ENCODE peak calls at places on chromosomes 7 and 10, in seven cellular contexts. U, A, Q, M, P, L and S are unnamed samples.

GRCh38 chr10:74877899-74878298 is 51.5 kb downstream of the KAT6B start:
- DNase-seq in P (no peak), M (no peak), L (no peak), Q (no peak), A (no peak), U (no peak), S (no peak)

GRCh38 chr10:25604591-25604990 is 329.4 kb upstream of the MYO3A start:
- DNase-seq in Q (no peak), P (no peak), M (no peak), L (no peak), U (no peak), A (no peak), S (no peak)

GRCh38 chr7:46603780-46604725 is 683.0 kb upstream of the IGFBP3 start:
- DNase-seq in A (no peak), M (no peak), U (no peak), L (peak; percentile 10), P (no peak), Q (no peak), S (no peak)

GRCh38 chr7:131897016-131897789 is 340.8 kb upstream of the PODXL start:
- DNase-seq in Q (no peak), U (no peak), P (no peak), A (no peak), L (peak; percentile 16), M (no peak), S (no peak)

GRCh38 chr10:48804740-48805182 is 120.1 kb downstream of the WDFY4 start:
- DNase-seq in Q (no peak), A (no peak), L (peak; percentile 38), U (peak; percentile 56), P (no peak), M (peak; percentile 67), S (no peak)

GRCh38 chr10:102894491-102895213 is 23.4 kb upstream of the CNNM2 start:
- DNase-seq in Q (no peak), L (no peak), A (no peak), U (no peak), P (no peak), M (no peak), S (no peak)

GRCh38 chr7:137454169-137455166 is 110.9 kb upstream of the PTN start:
- DNase-seq in P (peak; percentile 32), A (no peak), Q (no peak), L (peak; percentile 57), U (peak; percentile 24), M (no peak), S (no peak)

GRCh38 chr7:93147358-93147757 is 827 bp downstream of the SAMD9L start:
- DNase-seq in L (no peak), Q (no peak), M (peak; percentile 51), P (peak; percentile 25), A (peak; percentile 7), U (no peak), S (peak; percentile 17)

GRCh38 chr10:35058134-35058533 is 32.0 kb downstream of the CUL2 start:
- DNase-seq in A (no peak), L (no peak), U (peak; percentile 3), P (no peak), Q (no peak), M (peak; percentile 20), S (no peak)

GRCh38 chr10:125039354-125039769 is 97.4 kb downstream of the ZRANB1 start:
- DNase-seq in Q (no peak), L (no peak), U (no peak), A (no peak), M (no peak), P (no peak), S (no peak)

GRCh38 chr7:27172823-27173411 is 1.2 kb downstream of the HOXA10 start:
- DNase-seq in L (peak; percentile 66), A (no peak), U (no peak), Q (peak; percentile 61), M (no peak), P (no peak), S (no peak)

GRCh38 chr10:12787297-12787696 is 214.2 kb downstream of the CCDC3 start:
- DNase-seq in P (no peak), Q (no peak), A (no peak), U (no peak), M (no peak), L (no peak), S (no peak)

GRCh38 chr10:101003639-101004206 is 4.1 kb downstream of the LZTS2 start:
- DNase-seq in L (no peak), P (no peak), U (no peak), A (no peak), M (no peak), Q (no peak), S (no peak)

GRCh38 chr10:62045765-62046521 is 144.4 kb downstream of the ARID5B start:
- DNase-seq in A (no peak), U (peak; percentile 83), M (no peak), P (no peak), Q (no peak), L (no peak), S (no peak)

GRCh38 chr7:44982970-44983369 is 4.2 kb upstream of the MYO1G start:
- DNase-seq in A (no peak), L (no peak), U (no peak), P (no peak), M (no peak), Q (no peak), S (no peak)

GRCh38 chr10:87053121-87053520 is 33.0 kb downstream of the FAM25A start:
- DNase-seq in U (no peak), M (no peak), A (no peak), L (peak; percentile 59), Q (no peak), P (no peak), S (no peak)

GRCh38 chr10:52215745-52216361 is 98.2 kb upstream of the DKK1 start:
- DNase-seq in L (peak; percentile 32), M (peak; percentile 32), Q (no peak), A (no peak), P (peak; percentile 41), U (peak; percentile 65), S (no peak)
- TF ChIP-seq TAF1 in L (no peak), M (no peak), Q (no peak), A (no peak), P (no peak), U (no peak), S (no peak)

GRCh38 chr7:96136600-96137239 is 185.2 kb downstream of the SLC25A13 start:
- DNase-seq in U (no peak), A (no peak), P (no peak), Q (no peak), M (no peak), L (no peak), S (no peak)
- TF ChIP-seq TAF1 in U (no peak), A (no peak), P (no peak), Q (no peak), M (no peak), L (no peak), S (no peak)

GRCh38 chr10:98295907-98296306 is 27.9 kb upstream of the LOXL4 start:
- DNase-seq in A (no peak), Q (no peak), M (no peak), U (no peak), P (no peak), L (peak; percentile 35), S (no peak)

GRCh38 chr10:98292976-98293375 is 25.0 kb upstream of the LOXL4 start:
- DNase-seq in L (no peak), A (no peak), M (no peak), P (no peak), Q (no peak), U (no peak), S (no peak)

GRCh38 chr10:98294270-98294627 is 26.3 kb upstream of the LOXL4 start:
- DNase-seq in M (no peak), A (no peak), Q (no peak), P (no peak), L (no peak), U (no peak), S (no peak)

GRCh38 chr10:98295401-98295811 is 27.4 kb upstream of the LOXL4 start:
- DNase-seq in P (no peak), L (no peak), Q (no peak), U (no peak), M (peak; percentile 2), A (no peak), S (no peak)

DNA sequence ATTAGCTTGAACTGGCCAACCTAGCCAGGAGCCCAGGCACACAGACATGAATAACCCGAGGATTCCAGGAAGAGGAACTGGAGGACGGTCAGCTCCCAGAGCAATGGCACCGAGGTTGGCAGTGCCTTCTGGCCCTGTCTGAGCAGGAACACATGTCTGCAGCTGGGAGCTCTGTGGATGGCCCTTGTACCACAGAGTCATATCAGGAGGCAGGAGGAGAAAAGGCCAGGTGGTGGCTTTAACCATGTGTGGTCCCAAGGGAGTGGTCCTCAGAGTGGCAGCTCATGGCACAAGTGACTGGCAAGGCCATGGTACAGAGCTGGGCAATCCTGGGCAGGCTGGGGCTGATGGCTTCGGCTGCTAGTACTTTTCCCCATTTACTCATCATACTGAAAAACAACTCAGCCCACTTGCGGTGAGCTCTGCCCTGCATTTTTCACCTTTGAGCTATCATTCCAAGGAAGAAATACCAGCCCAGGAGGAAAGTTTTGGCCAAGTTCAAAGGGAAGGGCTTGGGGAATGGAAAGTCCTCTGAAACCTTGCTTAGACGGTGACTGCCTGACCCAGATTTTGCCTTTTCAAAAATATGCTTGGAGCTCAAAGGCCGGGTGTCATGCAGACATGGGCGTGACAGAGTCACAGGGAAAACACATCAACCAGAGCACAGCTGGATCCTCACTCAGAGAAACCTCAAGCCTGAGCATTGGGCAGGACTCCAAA is 25.7 kb upstream of the LOXL4 start:
- DNase-seq in A (no peak), U (no peak), P (no peak), L (no peak), Q (no peak), M (no peak), S (no peak)
- TF ChIP-seq TAF1 in A (no peak), U (no peak), P (no peak), L (no peak), Q (no peak), M (no peak), S (no peak)

GRCh38 chr10:131140606-131141005 is 170.9 kb downstream of the TCERG1L start:
- DNase-seq in L (no peak), Q (no peak), P (no peak), U (no peak), A (no peak), M (no peak), S (no peak)
- TF ChIP-seq TAF1 in L (no peak), Q (no peak), P (no peak), U (no peak), A (no peak), M (no peak), S (no peak)

GRCh38 chr7:76155938-76156337 is 45.8 kb upstream of the SRRM3 start:
- DNase-seq in P (no peak), L (no peak), Q (no peak), A (no peak), U (peak; percentile 49), M (no peak), S (no peak)
- TF ChIP-seq TAF1 in P (no peak), L (no peak), Q (no peak), A (no peak), U (no peak), M (no peak), S (no peak)

DNA sequence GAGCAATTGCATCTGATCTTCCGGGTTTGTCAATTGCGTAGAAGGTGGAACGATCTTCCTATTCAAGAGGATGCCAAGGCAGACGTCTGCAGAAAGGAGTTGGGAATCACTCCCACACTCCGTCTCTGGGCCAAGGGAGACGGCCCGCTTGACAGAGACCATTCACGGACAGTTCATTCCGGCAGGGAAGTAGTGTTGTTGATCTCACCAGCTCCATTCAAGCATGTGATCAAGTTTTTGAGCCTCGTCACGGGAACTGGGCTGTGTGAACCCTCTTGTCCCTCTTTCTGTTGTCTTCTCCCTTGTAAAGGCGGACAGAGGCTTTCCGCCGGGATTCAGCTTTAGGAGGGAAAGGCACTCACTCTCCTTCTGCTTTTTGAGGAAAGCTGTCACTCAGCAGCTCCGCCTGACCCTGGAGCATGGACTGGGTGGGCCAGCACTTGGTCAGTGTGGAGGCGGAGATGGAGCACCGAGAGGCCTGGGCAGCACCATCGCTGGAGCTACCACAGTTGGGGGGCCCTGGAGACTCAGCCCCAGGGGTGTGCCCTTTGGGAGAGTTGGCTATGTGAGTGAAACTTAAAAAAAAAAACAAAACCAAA is 44.9 kb downstream of the SPDYE5 start:
- DNase-seq in L (no peak), A (no peak), P (no peak), M (no peak), U (no peak), Q (no peak), S (no peak)
- TF ChIP-seq TAF1 in L (no peak), A (no peak), P (no peak), M (no peak), U (no peak), Q (no peak), S (no peak)